ENCODE peak calls at places on chromosomes 13 and 19, in five cellular contexts. Y is ELF-1, Z is GM13977, V is NCI-H69, X is pancreas. K is an unnamed sample.

GRCh38 chr19:27974082-27974513 is 1238.9 kb downstream of the UQCRFS1 start:
- DNase-seq in Z (no peak), X (peak), V (no peak), Y (peak), K (peak)

GRCh38 chr19:8332976-8333770 is 9.9 kb downstream of the KANK3 start:
- DNase-seq in X (no peak), V (no peak), Z (no peak), Y (no peak), K (no peak)

GRCh38 chr19:44476559-44477408 is 23.5 kb downstream of the ZNF180 start:
- DNase-seq in X (no peak), V (peak), Z (no peak), Y (peak), K (peak)

GRCh38 chr19:31214086-31214485 is 135.2 kb downstream of the TSHZ3 start:
- DNase-seq in V (no peak), Y (peak), X (no peak), Z (no peak), K (peak)

GRCh38 chr19:18292460-18292809 is 11.0 kb upstream of the JUND start:
- DNase-seq in Z (no peak), V (no peak), Y (peak), X (no peak), K (no peak)

GRCh38 chr19:13841339-13842293 is 35.3 kb upstream of the NANOS3 start:
- DNase-seq in Y (peak), Z (no peak), X (peak), V (peak), K (no peak)

GRCh38 chr13:80473695-80474094 is 132.8 kb upstream of the SPRY2 start:
- DNase-seq in Z (no peak), Y (no peak), X (peak), V (peak), K (peak)

GRCh38 chr13:110464547-110465343 is 96.8 kb downstream of the RAB20 start:
- DNase-seq in X (no peak), Z (no peak), V (no peak), Y (no peak), K (no peak)

GRCh38 chr19:34664168-34664567 is 12.8 kb downstream of the SCGB2B2 start:
- DNase-seq in X (peak), Z (no peak), V (no peak), Y (no peak), K (no peak)

GRCh38 chr19:15112385-15112784 is 5.2 kb downstream of the SYDE1 start:
- DNase-seq in X (no peak), V (peak), Y (no peak), Z (no peak), K (no peak)

GRCh38 chr19:2798733-2799132 is 13.4 kb downstream of the THOP1 start:
- DNase-seq in X (peak), Z (no peak), Y (peak), V (no peak), K (peak)

GRCh38 chr19:18176367-18177310 is 3.0 kb downstream of the IFI30 start:
- DNase-seq in Z (no peak), Y (no peak), X (no peak), V (no peak), K (no peak)

GRCh38 chr13:28805193-28805819 is 14.8 kb upstream of the MTUS2 start:
- DNase-seq in Z (no peak), X (no peak), V (peak), Y (peak), K (peak)

GRCh38 chr19:30236587-30236986 is 135.6 kb upstream of the ZNF536 start:
- DNase-seq in Z (no peak), V (no peak), X (no peak), Y (no peak), K (no peak)

GRCh38 chr19:15280915-15281683 is 48.9 kb upstream of the EPHX3 start:
- DNase-seq in V (peak), Y (peak), X (peak), Z (no peak), K (peak)

GRCh38 chr13:51154029-51154555 is 43.0 kb upstream of the C13orf42 start:
- DNase-seq in X (no peak), V (no peak), Z (no peak), Y (no peak), K (peak)

GRCh38 chr13:29887030-29887557 is 36.7 kb upstream of the UBL3 start:
- DNase-seq in Z (no peak), X (no peak), Y (no peak), V (no peak), K (no peak)

GRCh38 chr13:37369618-37370017 is 228.9 kb downstream of the POSTN start:
- DNase-seq in Y (no peak), V (no peak), Z (no peak), X (no peak), K (peak)

GRCh38 chr19:10334340-10335148 is 1.2 kb upstream of the RAVER1 start:
- DNase-seq in X (peak), Z (no peak), V (peak), Y (peak), K (peak)

GRCh38 chr19:17311455-17312248 is 2.3 kb downstream of the DDA1 start:
- DNase-seq in Z (no peak), X (no peak), Y (peak), V (no peak), K (peak)